ENCODE peak calls at places on chromosomes 6 and 20, in five cellular contexts. V, N, I, O and W are unnamed samples.
A peak's percentile ranks its signal among the peaks of the same experiment; 100 is the strongest.

GRCh38 chr20:20367681-20368413 is at the start of gene INSM1:
- DNase-seq in V (peak; percentile 80), N (no peak), I (no peak), O (no peak), W (peak; percentile 73)

GRCh38 chr6:18115356-18115755 is 7.1 kb downstream of the NHLRC1 start:
- DNase-seq in V (no peak), N (no peak), I (no peak), O (no peak), W (no peak)

GRCh38 chr6:43285415-43285814 is 12.6 kb upstream of the SLC22A7 start:
- DNase-seq in V (no peak), N (no peak), I (no peak), O (no peak), W (no peak)

GRCh38 chr6:152603911-152604310 is 33.3 kb downstream of the SYNE1 start:
- DNase-seq in V (no peak), N (no peak), I (no peak), O (no peak), W (no peak)

GRCh38 chr6:18598865-18599264 is 211.7 kb downstream of the RNF144B start:
- DNase-seq in V (no peak), N (no peak), I (no peak), O (no peak), W (no peak)

GRCh38 chr20:48727226-48727625 is 100.6 kb downstream of the PREX1 start:
- DNase-seq in V (no peak), N (no peak), I (no peak), O (no peak), W (no peak)

GRCh38 chr20:46139243-46139889 is 21.3 kb downstream of the CD40 start:
- DNase-seq in V (no peak), N (no peak), I (no peak), O (no peak), W (no peak)

GRCh38 chr6:20837189-20837588 is 302.9 kb downstream of the CDKAL1 start:
- DNase-seq in V (no peak), N (no peak), I (no peak), O (no peak), W (no peak)

GRCh38 chr6:43962458-43962857 is 164.8 kb downstream of the MRPL14 start:
- DNase-seq in V (no peak), N (no peak), I (peak; percentile 35), O (peak; percentile 27), W (no peak)

GRCh38 chr6:33699131-33699530 is 12.4 kb downstream of the UQCC2 start:
- DNase-seq in V (no peak), N (no peak), I (no peak), O (no peak), W (no peak)

GRCh38 chr6:73577605-73578160 is 56.9 kb upstream of the EEF1A1 start:
- DNase-seq in V (no peak), N (no peak), I (no peak), O (no peak), W (no peak)

GRCh38 chr6:168601101-168601500 is 160.1 kb downstream of the SMOC2 start:
- DNase-seq in V (no peak), N (no peak), I (no peak), O (no peak), W (no peak)

GRCh38 chr6:35090734-35091133 is 50.4 kb downstream of the TCP11 start:
- DNase-seq in V (no peak), N (peak; percentile 39), I (no peak), O (no peak), W (no peak)

GRCh38 chr6:137417411-137417810 is 76.8 kb downstream of the OLIG3 start:
- DNase-seq in V (no peak), N (no peak), I (peak; percentile 4), O (no peak), W (no peak)

GRCh38 chr20:62727584-62728027 is 19.0 kb downstream of the NTSR1 start:
- DNase-seq in V (no peak), N (no peak), I (no peak), O (no peak), W (no peak)

GRCh38 chr20:4300921-4301320 is 285.6 kb upstream of the RNF24 start:
- DNase-seq in V (no peak), N (no peak), I (no peak), O (no peak), W (no peak)

GRCh38 chr20:62741191-62741676 is 32.6 kb downstream of the NTSR1 start:
- DNase-seq in V (peak; percentile 62), N (peak; percentile 75), I (no peak), O (peak; percentile 13), W (peak; percentile 62)

GRCh38 chr20:47973519-47974233 is 188.4 kb upstream of the SULF2 start:
- DNase-seq in V (peak; percentile 78), N (peak; percentile 55), I (no peak), O (no peak), W (peak; percentile 83)

GRCh38 chr6:72811971-72812421 is 190.1 kb downstream of the KCNQ5 start:
- DNase-seq in V (peak; percentile 56), N (no peak), I (peak; percentile 50), O (peak; percentile 84), W (no peak)

GRCh38 chr6:4305056-4305455 is 169.7 kb upstream of the ECI2 start:
- DNase-seq in V (no peak), N (no peak), I (no peak), O (no peak), W (no peak)

DNA sequence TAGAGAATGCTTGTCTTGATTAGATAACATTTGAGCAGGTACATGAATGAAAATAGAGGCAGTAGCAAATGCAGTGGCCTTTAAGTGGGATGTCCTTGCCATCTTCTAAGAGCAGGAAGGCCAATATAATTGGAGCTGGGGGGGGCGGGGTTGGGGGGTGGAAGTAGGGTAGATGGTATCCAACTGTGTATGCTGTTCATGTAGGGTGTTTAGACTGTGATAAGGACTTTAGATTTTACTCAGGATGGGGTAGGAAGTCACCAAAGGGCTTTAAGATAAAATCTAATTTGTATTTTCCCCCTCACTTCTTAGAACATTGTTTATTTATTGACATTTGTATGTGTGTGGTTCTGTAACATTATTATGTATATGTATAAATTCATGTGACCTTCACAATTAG is 12.0 kb downstream of the TAB2 start:
- DNase-seq in V (no peak), N (no peak), I (no peak), O (no peak), W (no peak)
- H3K14ac ChIP-seq in V (no peak overlapping the region), N (no peak overlapping the region), I (no peak overlapping the region), O (no peak overlapping the region), W (no peak overlapping the region)

GRCh38 chr20:18794428-18794787 is 19.2 kb upstream of the SCP2D1 start:
- DNase-seq in V (no peak), N (no peak), I (no peak), O (no peak), W (no peak)

GRCh38 chr20:18790787-18791186 is 22.8 kb upstream of the SCP2D1 start:
- DNase-seq in V (no peak), N (no peak), I (no peak), O (no peak), W (no peak)

GRCh38 chr20:18795366-18795765 is 18.2 kb upstream of the SCP2D1 start:
- DNase-seq in V (no peak), N (no peak), I (no peak), O (no peak), W (no peak)

GRCh38 chr20:18796282-18796833 is 17.2 kb upstream of the SCP2D1 start:
- DNase-seq in V (no peak), N (no peak), I (no peak), O (no peak), W (no peak)

GRCh38 chr20:18793625-18794427 is 19.8 kb upstream of the SCP2D1 start:
- DNase-seq in V (peak; percentile 91), N (peak; percentile 80), I (peak; percentile 87), O (peak; percentile 92), W (peak; percentile 80)
- H3K14ac ChIP-seq in V (no peak overlapping the region), N (no peak overlapping the region), I (peak overlapping the region; percentile 65), O (no peak overlapping the region), W (no peak overlapping the region)

GRCh38 chr20:58571942-58572666 is 56.9 kb upstream of the APCDD1L start:
- DNase-seq in V (no peak), N (no peak), I (peak; percentile 88), O (peak; percentile 60), W (no peak)

GRCh38 chr20:58571341-58571941 is 56.2 kb upstream of the APCDD1L start:
- DNase-seq in V (no peak), N (no peak), I (no peak), O (no peak), W (no peak)

GRCh38 chr20:58569211-58570125 is 54.3 kb upstream of the APCDD1L start:
- DNase-seq in V (no peak), N (no peak), I (no peak), O (no peak), W (no peak)

GRCh38 chr20:58568441-58568931 is 53.3 kb upstream of the APCDD1L start:
- DNase-seq in V (no peak), N (no peak), I (no peak), O (no peak), W (no peak)

DNA sequence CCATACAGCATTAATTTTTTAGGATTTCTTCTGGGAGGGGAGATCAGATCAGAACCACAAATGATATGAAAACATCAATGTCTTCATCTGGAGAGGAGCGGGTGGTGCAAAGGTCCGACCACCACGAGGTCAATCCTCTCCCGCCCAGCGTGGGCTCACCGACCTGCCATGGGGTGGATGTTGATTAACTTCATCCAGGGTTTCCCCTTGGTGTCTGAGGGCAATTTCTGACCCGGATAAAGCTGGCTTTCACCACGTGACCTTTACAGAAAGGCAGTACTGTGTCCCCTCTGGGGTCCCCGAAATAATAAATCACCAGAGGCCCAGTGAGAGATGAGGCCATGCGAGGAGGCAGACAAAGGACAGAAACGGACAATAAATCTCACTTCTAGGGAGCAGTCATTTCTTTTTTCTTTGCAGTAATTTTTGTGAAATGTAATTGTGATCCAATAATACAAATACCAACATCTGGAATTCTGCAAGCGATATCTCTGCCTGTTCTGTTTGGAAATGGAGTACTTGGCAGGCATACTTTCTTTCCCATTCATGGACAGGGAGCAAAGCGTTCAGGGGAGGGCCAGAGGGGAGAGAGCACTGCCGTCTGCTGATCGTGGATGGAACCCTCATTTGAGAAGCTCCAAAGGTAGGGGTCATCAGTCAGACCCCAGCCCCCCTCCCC is 55.1 kb upstream of the APCDD1L start:
- DNase-seq in V (no peak), N (no peak), I (no peak), O (no peak), W (no peak)
- H3K14ac ChIP-seq in V (no peak overlapping the region), N (no peak overlapping the region), I (no peak overlapping the region), O (no peak overlapping the region), W (no peak overlapping the region)

GRCh38 chr20:44644384-44645131 is 6.9 kb downstream of the ADA start:
- DNase-seq in V (no peak), N (no peak), I (no peak), O (peak; percentile 17), W (no peak)
- H3K14ac ChIP-seq in V (no peak overlapping the region), N (no peak overlapping the region), I (peak overlapping the region; percentile 64), O (no peak overlapping the region), W (no peak overlapping the region)

DNA sequence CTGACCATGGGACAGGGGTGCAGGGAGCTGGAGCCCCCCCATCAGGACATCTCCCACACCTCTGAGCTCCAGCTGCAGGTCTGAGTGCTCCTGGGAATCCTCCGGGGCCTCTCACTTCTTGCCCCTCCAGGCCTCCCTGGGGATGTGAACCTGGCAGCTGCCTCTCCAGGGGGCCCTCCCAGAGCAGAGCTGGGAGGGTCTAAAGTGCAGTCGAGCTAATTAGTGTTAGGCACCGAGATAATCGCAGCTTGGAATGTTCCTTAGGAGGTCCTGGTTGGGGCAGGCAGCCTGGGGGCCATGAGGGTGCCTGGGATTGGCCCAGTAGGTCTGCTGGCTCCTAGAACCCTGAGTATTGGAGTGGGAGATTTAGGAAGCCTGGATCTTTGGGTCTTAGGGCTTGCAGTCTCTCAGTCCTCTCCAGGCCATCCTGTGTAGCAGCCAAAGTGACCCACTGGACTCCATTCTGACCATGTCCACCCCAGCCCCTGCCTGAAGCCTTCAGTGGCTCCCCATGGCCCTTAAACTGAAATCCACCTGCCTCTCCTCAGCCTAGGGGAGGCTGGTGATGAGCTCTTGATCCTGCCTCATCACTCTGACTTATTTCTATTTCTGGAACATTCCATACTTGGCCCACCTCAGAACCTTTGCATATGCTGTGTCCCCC is 26.0 kb downstream of the CEBPB start:
- DNase-seq in V (no peak), N (no peak), I (no peak), O (no peak), W (no peak)
- H3K14ac ChIP-seq in V (no peak overlapping the region), N (no peak overlapping the region), I (no peak overlapping the region), O (no peak overlapping the region), W (no peak overlapping the region)